ENCODE peak calls at places on chromosomes 4 and X, in five cellular contexts. E is K562, B is transverse colon, O is sigmoid colon, C is tibial nerve. F is an unnamed sample. For H3K4me1 and H3K27me3, the result is how much of the 10 kb centered on the place peaks cover.

GRCh38 chrX:84339507-84340364 is 151.7 kb upstream of the RPS6KA6 start:
- DNase-seq in E (peak), B (no peak), O (no peak), C (no peak), F (no peak)

GRCh38 chr4:108303488-108304177 is 134.9 kb upstream of the LEF1 start:
- DNase-seq in E (no peak), B (no peak), O (no peak), C (no peak), F (no peak)

GRCh38 chr4:156972370-156972980 is 876 bp upstream of the PDGFC start:
- DNase-seq in E (no peak), B (no peak), O (no peak), C (no peak), F (no peak)

GRCh38 chrX:10356979-10357378 is 200.2 kb downstream of the CLCN4 start:
- DNase-seq in E (no peak), B (no peak), O (no peak), C (no peak), F (no peak)

GRCh38 chrX:149504226-149504914 is 736 bp downstream of the IDS start:
- DNase-seq in E (peak), B (peak), O (no peak), C (no peak), F (no peak)

GRCh38 chrX:39896951-39897740 is 200.6 kb downstream of the BCOR start:
- DNase-seq in E (no peak), B (no peak), O (no peak), C (no peak), F (no peak)

GRCh38 chrX:9573282-9574106 is 108.6 kb downstream of the TBL1X start:
- DNase-seq in E (no peak), B (no peak), O (no peak), C (no peak), F (no peak)

GRCh38 chr4:34293459-34293858 is 1950.9 kb downstream of the ARAP2 start:
- DNase-seq in E (no peak), B (no peak), O (no peak), C (no peak), F (no peak)

GRCh38 chr4:55866973-55867574 is 13.6 kb downstream of the EXOC1 start:
- DNase-seq in E (peak), B (no peak), O (no peak), C (no peak), F (no peak)

GRCh38 chrX:45756562-45756961 is 555.9 kb upstream of the DIPK2B start:
- DNase-seq in E (no peak), B (no peak), O (no peak), C (no peak), F (no peak)

GRCh38 chrX:106612403-106612789 is 618 bp downstream of the RADX start:
- DNase-seq in E (no peak), B (no peak), O (no peak), C (no peak), F (no peak)

GRCh38 chrX:106613277-106613676 is 1.5 kb downstream of the RADX start:
- DNase-seq in E (no peak), B (no peak), O (no peak), C (no peak), F (no peak)

GRCh38 chrX:106615041-106615440 is 3.3 kb downstream of the RADX start:
- DNase-seq in E (no peak), B (no peak), O (no peak), C (no peak), F (no peak)

GRCh38 chrX:106611323-106611681 is 476 bp upstream of the RADX start:
- DNase-seq in E (no peak), B (no peak), O (no peak), C (no peak), F (no peak)

GRCh38 chrX:106611682-106612402 is at the start of gene RADX:
- DNase-seq in E (peak), B (peak), O (peak), C (peak), F (peak)
- TF ChIP-seq POLR2A in E (no peak), B (peak), O (no peak), C (peak), F (peak)

DNA sequence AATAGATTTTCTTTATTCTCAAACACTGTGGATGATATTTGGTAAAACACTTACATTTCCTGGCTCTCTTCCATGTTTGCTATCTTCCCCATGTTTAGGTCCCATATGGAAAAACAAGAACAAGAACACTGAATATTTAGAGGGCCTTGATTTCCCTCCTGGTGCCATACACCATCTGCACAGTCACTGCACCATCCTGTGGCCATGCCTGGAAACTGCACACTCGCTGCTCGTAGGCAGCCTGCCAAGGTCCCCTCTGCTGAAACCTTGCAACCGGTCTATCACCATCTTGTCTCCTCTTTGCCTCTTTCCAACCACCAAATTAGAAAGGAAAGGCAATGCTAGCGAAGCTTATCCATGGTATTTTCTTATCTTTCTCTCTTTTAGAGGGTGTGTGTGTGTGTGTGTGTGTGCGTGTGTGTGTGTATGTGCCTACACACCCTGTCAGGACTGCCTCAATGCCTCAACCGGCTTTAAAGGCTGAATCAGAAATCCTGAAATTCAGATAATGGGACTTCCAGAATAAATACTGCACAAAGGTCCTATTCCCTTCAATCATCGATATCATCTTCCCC is 124.2 kb upstream of the MBNL3 start:
- DNase-seq in E (peak), B (peak), O (no peak), C (peak), F (no peak)
- H3K4me1 ChIP-seq in E (under half), B (under half), O (under half), C (under half), F (under half)

DNA sequence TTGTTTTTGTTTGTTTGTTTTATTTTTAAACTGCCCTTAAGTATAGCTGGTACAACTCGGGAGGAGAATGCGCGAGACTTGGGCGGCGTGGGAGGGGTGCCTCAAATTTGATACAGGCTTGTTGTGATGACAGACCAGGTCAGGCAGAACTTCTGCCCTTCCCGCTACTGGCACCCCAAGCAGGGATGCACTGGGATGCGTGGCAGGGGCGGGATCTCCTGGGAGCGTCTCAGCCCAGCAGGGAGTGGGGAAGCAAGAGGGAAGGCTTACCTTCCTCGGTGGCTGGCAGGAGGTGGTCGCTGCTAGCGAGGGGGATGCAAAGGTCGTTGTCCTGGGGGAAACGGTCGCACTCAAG is 842 bp downstream of the SFRP2 start:
- DNase-seq in E (no peak), B (no peak), O (peak), C (no peak), F (no peak)
- H3K27me3 ChIP-seq in E (half or more), B (half or more), O (half or more), C (under half), F (half or more)

DNA sequence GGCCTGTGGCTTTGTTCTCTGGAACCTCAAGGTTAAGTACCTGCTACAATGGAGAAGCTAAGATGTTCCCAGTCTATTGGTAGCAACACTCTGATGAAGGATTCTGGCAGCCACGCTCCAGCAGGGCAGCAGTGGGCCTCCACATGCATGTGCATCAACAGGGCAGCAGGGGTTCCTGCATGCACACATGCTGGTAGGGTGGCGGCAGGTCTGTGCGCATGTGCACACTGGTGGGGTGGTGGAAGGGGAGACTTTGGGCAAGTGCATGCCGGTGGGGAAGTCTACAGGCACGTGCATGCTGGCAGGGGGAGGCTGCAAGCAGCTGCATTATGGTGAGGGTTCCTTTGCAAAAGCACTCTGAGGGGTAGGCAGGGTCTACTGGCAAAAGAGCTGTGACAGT is 160.7 kb downstream of the NKX6-1 start:
- DNase-seq in E (no peak), B (no peak), O (no peak), C (no peak), F (no peak)
- TF ChIP-seq POLR2A in E (no peak), B (no peak), O (no peak), C (no peak), F (no peak)

GRCh38 chr4:76747613-76748012 is 150.3 kb downstream of the SOWAHB start:
- DNase-seq in E (no peak), B (no peak), O (no peak), C (no peak), F (no peak)
- H3K4me1 ChIP-seq in E (under half), B (under half), O (under half), C (under half), F (under half)

GRCh38 chrX:14356401-14356800 is 172.9 kb upstream of the GLRA2 start:
- DNase-seq in E (no peak), B (no peak), O (no peak), C (no peak), F (no peak)
- H3K27me3 ChIP-seq in E (under half), B (under half), O (under half), C (under half), F (under half)

DNA sequence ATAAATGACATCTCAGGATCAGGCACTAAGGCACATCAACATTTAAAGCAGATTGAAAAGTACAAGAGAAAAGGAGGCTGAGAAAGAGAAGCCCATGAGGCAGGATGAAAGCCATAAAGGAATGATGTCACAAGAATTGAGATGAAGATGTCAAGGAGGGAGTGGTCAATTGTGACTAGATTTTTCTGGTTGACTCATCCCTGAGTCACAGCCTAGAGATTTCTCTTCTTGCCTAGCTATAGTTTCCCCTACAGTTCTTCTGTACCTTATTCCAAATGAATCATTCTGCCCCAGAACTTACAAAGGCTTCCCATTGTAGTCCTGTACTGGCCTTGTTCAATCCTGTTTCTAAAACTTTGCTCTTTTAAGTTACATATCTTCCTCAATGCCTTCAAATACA is 3.4 kb upstream of the USP53 start:
- DNase-seq in E (peak), B (no peak), O (no peak), C (no peak), F (no peak)
- TF ChIP-seq POLR2A in E (no peak), B (no peak), O (no peak), C (no peak), F (no peak)

DNA sequence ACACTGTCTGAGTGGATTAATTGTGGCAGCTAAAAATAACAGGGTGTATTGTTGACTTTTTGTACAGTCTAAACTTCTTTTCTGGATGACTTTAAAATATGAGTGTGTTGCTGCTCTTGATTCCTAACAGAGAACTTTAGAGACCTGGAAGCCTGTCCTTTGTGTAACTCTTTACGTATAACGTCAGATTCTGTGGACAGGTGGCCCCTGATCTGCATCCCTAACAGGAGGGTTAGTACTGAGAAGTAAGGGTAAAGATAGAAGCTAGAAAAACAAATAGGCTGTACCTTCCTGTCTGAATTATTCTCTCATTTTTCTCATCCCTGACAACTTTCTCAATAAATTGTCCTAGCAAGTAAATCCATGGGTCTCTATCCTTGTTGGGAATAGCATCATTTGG is 105.7 kb upstream of the LIMCH1 start:
- DNase-seq in E (no peak), B (no peak), O (no peak), C (no peak), F (no peak)
- H3K4me1 ChIP-seq in E (under half), B (under half), O (under half), C (half or more), F (under half)

GRCh38 chr4:5899396-5899795 is 6.5 kb upstream of the CRMP1 start:
- DNase-seq in E (no peak), B (no peak), O (no peak), C (no peak), F (no peak)

GRCh38 chr4:5900844-5901243 is 8.0 kb upstream of the CRMP1 start:
- DNase-seq in E (no peak), B (no peak), O (no peak), C (no peak), F (no peak)

GRCh38 chr4:5897674-5898073 is 4.8 kb upstream of the CRMP1 start:
- DNase-seq in E (no peak), B (no peak), O (no peak), C (no peak), F (no peak)

GRCh38 chr4:5895287-5895686 is 2.4 kb upstream of the CRMP1 start:
- DNase-seq in E (no peak), B (no peak), O (no peak), C (no peak), F (no peak)

GRCh38 chr4:5899881-5900280 is 7.0 kb upstream of the CRMP1 start:
- DNase-seq in E (no peak), B (no peak), O (no peak), C (no peak), F (no peak)
- H3K27me3 ChIP-seq in E (under half), B (half or more), O (half or more), C (under half), F (half or more)